ENCODE peak calls at places on chromosomes 1 and 21, in four cellular contexts. E is sciatic nerve, Z is cardiac fibroblast, I is EL. U is an unnamed sample.

GRCh38 chr21:39016740-39017315 is 166.4 kb downstream of the PSMG1 start:
- DNase-seq in Z (no peak), E (no peak), I (peak), U (no peak)

GRCh38 chr1:109474697-109475096 is 8.4 kb downstream of the SYPL2 start:
- DNase-seq in E (no peak), Z (no peak), I (no peak), U (peak)

GRCh38 chr21:46459356-46460112 is 843 bp downstream of the DIP2A start:
- DNase-seq in Z (peak), E (peak), I (peak), U (peak)

GRCh38 chr1:18789246-18789645 is 70.2 kb downstream of the TAS1R2 start:
- DNase-seq in I (no peak), E (no peak), Z (no peak), U (no peak)

GRCh38 chr1:45410850-45411509 is 70.7 kb upstream of the MUTYH start:
- DNase-seq in E (no peak), Z (peak), I (peak), U (no peak)

GRCh38 chr1:203175237-203176181 is at the start of gene MYBPH:
- DNase-seq in E (no peak), I (no peak), Z (no peak), U (peak)

GRCh38 chr1:225990705-225991464 is 8.3 kb downstream of the SDE2 start:
- DNase-seq in I (no peak), Z (no peak), E (no peak), U (no peak)

GRCh38 chr1:227280836-227281235 is 37.5 kb downstream of the CDC42BPA start:
- DNase-seq in I (no peak), Z (no peak), E (no peak), U (no peak)

GRCh38 chr21:38326429-38326828 is 69.6 kb downstream of the KCNJ15 start:
- DNase-seq in Z (no peak), E (no peak), I (no peak), U (no peak)

GRCh38 chr1:22737374-22738068 is 26.9 kb downstream of the EPHB2 start:
- DNase-seq in I (no peak), Z (no peak), E (no peak), U (no peak)

GRCh38 chr1:20280399-20280798 is 10.3 kb upstream of the VWA5B1 start:
- DNase-seq in I (peak), E (no peak), Z (no peak), U (no peak)

GRCh38 chr21:15408089-15408488 is 321.7 kb upstream of the USP25 start:
- DNase-seq in I (no peak), E (no peak), Z (no peak), U (no peak)

GRCh38 chr1:119713039-119713537 is 1.4 kb downstream of the PHGDH start:
- DNase-seq in Z (peak), I (no peak), E (no peak), U (peak)

GRCh38 chr1:23555949-23556640 is 3.2 kb downstream of the ID3 start:
- DNase-seq in I (peak), E (no peak), Z (peak), U (peak)

GRCh38 chr1:230270940-230271325 is 155.2 kb downstream of the PGBD5 start:
- DNase-seq in Z (no peak), I (no peak), E (peak), U (no peak)

GRCh38 chr1:44820945-44821715 is 12.8 kb downstream of the BTBD19 start:
- DNase-seq in Z (no peak), E (no peak), I (no peak), U (no peak)

GRCh38 chr1:98924971-98925370 is 79.7 kb downstream of the PLPPR5 start:
- DNase-seq in I (peak), E (no peak), Z (no peak), U (no peak)

GRCh38 chr1:240585975-240586374 is 26.0 kb downstream of the GREM2 start:
- DNase-seq in I (no peak), E (no peak), Z (no peak), U (no peak)

GRCh38 chr1:248858096-248858890 is 592 bp downstream of the ZNF692 start:
- DNase-seq in I (peak), Z (peak), E (peak), U (peak)

GRCh38 chr1:43930168-43930948 is 3.2 kb upstream of the ARTN start:
- DNase-seq in I (no peak), Z (no peak), E (no peak), U (peak)

GRCh38 chr1:184088037-184088436 is 36.5 kb downstream of the TSEN15 start:
- DNase-seq in Z (no peak), E (no peak), I (no peak), U (no peak)

GRCh38 chr1:164764333-164764732 is 205.3 kb downstream of the PBX1 start:
- DNase-seq in I (peak), E (no peak), Z (peak), U (no peak)

GRCh38 chr1:25568090-25568833 is 24.9 kb downstream of the LDLRAP1 start:
- DNase-seq in I (peak), Z (peak), E (no peak), U (peak)

GRCh38 chr1:61157420-61157987 is 75.1 kb downstream of the NFIA start:
- DNase-seq in I (peak), E (no peak), Z (peak), U (peak)

GRCh38 chr1:24475700-24476099 is 26.9 kb upstream of the RCAN3 start:
- DNase-seq in I (no peak), Z (no peak), E (no peak), U (no peak)

GRCh38 chr21:34886554-34887385 is 162.3 kb downstream of the RUNX1 start:
- DNase-seq in Z (no peak), E (peak), I (no peak), U (peak)

GRCh38 chr1:198064181-198064580 is 92.6 kb upstream of the NEK7 start:
- DNase-seq in E (no peak), Z (no peak), I (peak), U (no peak)

GRCh38 chr1:109846846-109847245 is 63.8 kb upstream of the CSF1 start:
- DNase-seq in I (no peak), Z (no peak), E (no peak), U (no peak)